ENCODE peak calls at places on chromosomes 7 and 10, in six cellular contexts. One of them, this sample, is unnamed. For H3K36me3 and H3K4me1, the result is how much of the 10 kb centered on the place peaks cover.

GRCh38 chr10:49183596-49184542 is 4.3 kb downstream of the TMEM273 start:
- DNase-seq in thoracic aorta: no peak
- DNase-seq in left ventricle myocardium inferior: no peak
- DNase-seq in PC-9: no peak
- DNase-seq in transverse colon: no peak
- DNase-seq in Peyer's patch: no peak
- DNase-seq in this sample: no peak

GRCh38 chr10:15344876-15345285 is 26.2 kb downstream of the FAM171A1 start:
- DNase-seq in transverse colon: no peak
- DNase-seq in thoracic aorta: no peak
- DNase-seq in left ventricle myocardium inferior: no peak
- DNase-seq in Peyer's patch: no peak
- DNase-seq in PC-9: no peak
- DNase-seq in this sample: no peak

GRCh38 chr10:3081383-3081981 is 14.1 kb downstream of the PFKP start:
- DNase-seq in transverse colon: no peak
- DNase-seq in Peyer's patch: no peak
- DNase-seq in PC-9: no peak
- DNase-seq in thoracic aorta: no peak
- DNase-seq in left ventricle myocardium inferior: no peak
- DNase-seq in this sample: no peak

GRCh38 chr10:75250934-75251333 is 15.2 kb upstream of the COMTD1 start:
- DNase-seq in left ventricle myocardium inferior: no peak
- DNase-seq in thoracic aorta: no peak
- DNase-seq in transverse colon: peak
- DNase-seq in Peyer's patch: peak
- DNase-seq in PC-9: peak
- DNase-seq in this sample: no peak

GRCh38 chr10:58385784-58386112 is 538 bp downstream of the TFAM start:
- DNase-seq in thoracic aorta: no peak
- DNase-seq in left ventricle myocardium inferior: no peak
- DNase-seq in Peyer's patch: peak
- DNase-seq in transverse colon: peak
- DNase-seq in PC-9: no peak
- DNase-seq in this sample: no peak

GRCh38 chr7:15821484-15822122 is 135.1 kb upstream of the MEOX2 start:
- DNase-seq in left ventricle myocardium inferior: no peak
- DNase-seq in thoracic aorta: no peak
- DNase-seq in Peyer's patch: no peak
- DNase-seq in PC-9: no peak
- DNase-seq in transverse colon: no peak
- DNase-seq in this sample: no peak

GRCh38 chr10:21527634-21528451 is 2.4 kb upstream of the SKIDA1 start:
- DNase-seq in transverse colon: no peak
- DNase-seq in thoracic aorta: no peak
- DNase-seq in Peyer's patch: no peak
- DNase-seq in PC-9: no peak
- DNase-seq in left ventricle myocardium inferior: no peak
- DNase-seq in this sample: no peak

GRCh38 chr10:124175701-124176100 is 82.3 kb upstream of the CHST15 start:
- DNase-seq in Peyer's patch: no peak
- DNase-seq in PC-9: no peak
- DNase-seq in transverse colon: no peak
- DNase-seq in left ventricle myocardium inferior: no peak
- DNase-seq in thoracic aorta: no peak
- DNase-seq in this sample: no peak

GRCh38 chr10:29862926-29863614 is 196.3 kb downstream of the JCAD start:
- DNase-seq in PC-9: peak
- DNase-seq in left ventricle myocardium inferior: no peak
- DNase-seq in transverse colon: no peak
- DNase-seq in Peyer's patch: no peak
- DNase-seq in thoracic aorta: no peak
- DNase-seq in this sample: no peak

GRCh38 chr10:34106356-34106885 is 708.7 kb downstream of the PARD3 start:
- DNase-seq in transverse colon: no peak
- DNase-seq in left ventricle myocardium inferior: no peak
- DNase-seq in PC-9: no peak
- DNase-seq in Peyer's patch: no peak
- DNase-seq in thoracic aorta: no peak
- DNase-seq in this sample: no peak

GRCh38 chr10:8416192-8416701 is 361.8 kb downstream of the GATA3 start:
- DNase-seq in transverse colon: no peak
- DNase-seq in PC-9: no peak
- DNase-seq in Peyer's patch: no peak
- DNase-seq in thoracic aorta: no peak
- DNase-seq in left ventricle myocardium inferior: no peak
- DNase-seq in this sample: no peak

GRCh38 chr10:28838908-28839307 is 161.6 kb downstream of the BAMBI start:
- DNase-seq in PC-9: no peak
- DNase-seq in transverse colon: peak
- DNase-seq in Peyer's patch: no peak
- DNase-seq in left ventricle myocardium inferior: no peak
- DNase-seq in thoracic aorta: no peak
- DNase-seq in this sample: no peak

GRCh38 chr7:22584179-22584578 is 84.2 kb upstream of the STEAP1B start:
- DNase-seq in transverse colon: no peak
- DNase-seq in Peyer's patch: no peak
- DNase-seq in thoracic aorta: no peak
- DNase-seq in left ventricle myocardium inferior: no peak
- DNase-seq in PC-9: no peak
- DNase-seq in this sample: no peak

GRCh38 chr10:124708922-124709520 is 35.2 kb downstream of the FAM53B start:
- DNase-seq in transverse colon: no peak
- DNase-seq in Peyer's patch: peak
- DNase-seq in thoracic aorta: no peak
- DNase-seq in left ventricle myocardium inferior: no peak
- DNase-seq in PC-9: no peak
- DNase-seq in this sample: no peak

GRCh38 chr7:93378131-93378530 is 146.0 kb downstream of the VPS50 start:
- DNase-seq in Peyer's patch: no peak
- DNase-seq in left ventricle myocardium inferior: no peak
- DNase-seq in transverse colon: no peak
- DNase-seq in PC-9: no peak
- DNase-seq in thoracic aorta: no peak
- DNase-seq in this sample: no peak

GRCh38 chr10:94358480-94358879 is 4.3 kb downstream of the NOC3L start:
- DNase-seq in left ventricle myocardium inferior: no peak
- DNase-seq in PC-9: peak
- DNase-seq in Peyer's patch: no peak
- DNase-seq in transverse colon: no peak
- DNase-seq in thoracic aorta: no peak
- DNase-seq in this sample: no peak

GRCh38 chr10:94357193-94357592 is 5.5 kb downstream of the NOC3L start:
- DNase-seq in transverse colon: no peak
- DNase-seq in thoracic aorta: no peak
- DNase-seq in PC-9: no peak
- DNase-seq in Peyer's patch: no peak
- DNase-seq in left ventricle myocardium inferior: no peak
- DNase-seq in this sample: no peak

GRCh38 chr10:94351089-94351488 is 11.7 kb downstream of the NOC3L start:
- DNase-seq in transverse colon: no peak
- DNase-seq in Peyer's patch: no peak
- DNase-seq in PC-9: no peak
- DNase-seq in thoracic aorta: no peak
- DNase-seq in left ventricle myocardium inferior: no peak
- DNase-seq in this sample: no peak

GRCh38 chr10:94361161-94361794 is 1.5 kb downstream of the NOC3L start:
- DNase-seq in transverse colon: peak
- DNase-seq in PC-9: no peak
- DNase-seq in Peyer's patch: no peak
- DNase-seq in left ventricle myocardium inferior: no peak
- DNase-seq in thoracic aorta: no peak
- DNase-seq in this sample: peak

GRCh38 chr10:94355841-94356240 is 6.9 kb downstream of the NOC3L start:
- DNase-seq in PC-9: no peak
- DNase-seq in Peyer's patch: no peak
- DNase-seq in transverse colon: no peak
- DNase-seq in thoracic aorta: no peak
- DNase-seq in left ventricle myocardium inferior: no peak
- DNase-seq in this sample: no peak
- H3K36me3 ChIP-seq in PC-9: under half
- H3K36me3 ChIP-seq in Peyer's patch: under half
- H3K36me3 ChIP-seq in transverse colon: under half
- H3K36me3 ChIP-seq in thoracic aorta: under half
- H3K36me3 ChIP-seq in left ventricle myocardium inferior: half or more
- H3K36me3 ChIP-seq in this sample: under half

DNA sequence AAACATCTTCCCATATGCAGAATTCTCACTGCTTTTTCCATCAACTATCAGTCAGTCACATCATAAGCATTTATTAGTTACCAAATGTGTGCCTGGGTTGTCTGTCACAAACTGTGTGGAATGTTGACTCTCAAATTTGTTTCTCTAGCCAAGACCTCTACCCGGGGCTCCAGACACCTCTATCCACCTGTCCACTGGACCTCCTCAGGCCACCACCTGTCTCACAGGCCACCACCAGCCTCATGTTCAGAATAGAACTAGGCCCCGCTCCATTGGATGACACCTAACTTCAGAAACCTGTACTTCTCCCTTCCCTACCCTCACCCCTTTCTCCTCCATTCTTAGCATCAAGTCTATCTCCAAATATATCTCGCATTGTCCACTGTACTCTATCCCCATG is 176.9 kb downstream of the CHN2 start:
- DNase-seq in left ventricle myocardium inferior: no peak
- DNase-seq in thoracic aorta: no peak
- DNase-seq in PC-9: no peak
- DNase-seq in Peyer's patch: no peak
- DNase-seq in transverse colon: no peak
- DNase-seq in this sample: no peak
- H3K27ac ChIP-seq in left ventricle myocardium inferior: no peak
- H3K27ac ChIP-seq in thoracic aorta: no peak
- H3K27ac ChIP-seq in PC-9: peak
- H3K27ac ChIP-seq in Peyer's patch: no peak
- H3K27ac ChIP-seq in transverse colon: no peak
- H3K27ac ChIP-seq in this sample: no peak

GRCh38 chr10:71266147-71266917 is 52.7 kb upstream of the SLC29A3 start:
- DNase-seq in transverse colon: peak
- DNase-seq in PC-9: no peak
- DNase-seq in thoracic aorta: no peak
- DNase-seq in left ventricle myocardium inferior: peak
- DNase-seq in Peyer's patch: peak
- DNase-seq in this sample: peak
- H3K4me1 ChIP-seq in transverse colon: under half
- H3K4me1 ChIP-seq in PC-9: under half
- H3K4me1 ChIP-seq in thoracic aorta: under half
- H3K4me1 ChIP-seq in left ventricle myocardium inferior: half or more
- H3K4me1 ChIP-seq in Peyer's patch: under half
- H3K4me1 ChIP-seq in this sample: half or more

GRCh38 chr7:784971-785370 is 47.3 kb upstream of the SUN1 start:
- DNase-seq in Peyer's patch: no peak
- DNase-seq in thoracic aorta: no peak
- DNase-seq in left ventricle myocardium inferior: no peak
- DNase-seq in PC-9: no peak
- DNase-seq in transverse colon: no peak
- DNase-seq in this sample: no peak

GRCh38 chr7:787332-788240 is 44.7 kb upstream of the SUN1 start:
- DNase-seq in left ventricle myocardium inferior: no peak
- DNase-seq in thoracic aorta: no peak
- DNase-seq in PC-9: no peak
- DNase-seq in transverse colon: no peak
- DNase-seq in Peyer's patch: no peak
- DNase-seq in this sample: no peak

GRCh38 chr7:783556-784490 is 48.5 kb upstream of the SUN1 start:
- DNase-seq in PC-9: no peak
- DNase-seq in thoracic aorta: no peak
- DNase-seq in Peyer's patch: no peak
- DNase-seq in transverse colon: no peak
- DNase-seq in left ventricle myocardium inferior: no peak
- DNase-seq in this sample: no peak

GRCh38 chr7:785416-785815 is 46.9 kb upstream of the SUN1 start:
- DNase-seq in transverse colon: no peak
- DNase-seq in thoracic aorta: no peak
- DNase-seq in Peyer's patch: no peak
- DNase-seq in left ventricle myocardium inferior: no peak
- DNase-seq in PC-9: no peak
- DNase-seq in this sample: no peak

DNA sequence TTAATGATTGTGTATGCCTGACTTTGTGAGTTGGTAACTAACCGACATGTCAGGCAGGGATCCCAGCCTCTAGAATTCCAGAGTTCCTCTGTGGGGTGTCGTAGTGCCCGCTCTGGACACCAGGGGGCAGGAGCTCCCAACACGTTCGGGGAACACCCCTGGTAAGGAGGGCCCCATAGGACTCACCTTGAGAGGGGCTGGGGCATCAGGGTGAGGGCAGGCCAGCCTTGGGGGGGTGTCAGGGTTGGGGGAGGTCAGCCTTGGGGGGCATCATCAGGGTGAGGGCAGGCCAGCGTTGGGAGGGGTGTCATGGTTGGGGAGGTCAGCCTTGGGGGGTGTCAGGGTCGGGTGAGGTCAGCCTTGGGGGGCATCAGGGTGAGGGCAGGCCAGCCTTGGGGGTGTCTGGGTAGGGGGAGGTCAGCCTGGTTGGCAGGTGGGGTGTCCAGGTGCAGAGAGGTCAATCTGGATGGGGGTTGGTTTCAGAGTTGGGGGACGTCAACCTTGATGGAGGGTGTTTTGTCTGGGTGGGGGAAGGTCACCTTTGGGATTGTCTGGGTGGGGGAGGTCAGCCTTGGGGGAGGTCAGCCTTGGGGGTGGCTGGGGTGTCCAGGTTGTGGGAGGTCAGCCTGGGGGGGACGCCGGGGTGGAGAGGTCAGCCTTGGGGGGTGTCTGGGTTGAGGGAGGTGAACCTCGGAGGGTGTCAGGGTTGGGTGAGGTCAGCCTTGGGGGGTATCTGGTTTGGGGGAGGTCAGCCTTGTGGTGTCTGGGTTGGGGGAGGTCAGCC is 45.6 kb upstream of the SUN1 start:
- DNase-seq in PC-9: peak
- DNase-seq in Peyer's patch: peak
- DNase-seq in transverse colon: peak
- DNase-seq in thoracic aorta: no peak
- DNase-seq in left ventricle myocardium inferior: peak
- DNase-seq in this sample: peak
- H3K36me3 ChIP-seq in PC-9: under half
- H3K36me3 ChIP-seq in Peyer's patch: under half
- H3K36me3 ChIP-seq in transverse colon: under half
- H3K36me3 ChIP-seq in thoracic aorta: under half
- H3K36me3 ChIP-seq in left ventricle myocardium inferior: under half
- H3K36me3 ChIP-seq in this sample: under half

GRCh38 chr7:117323585-117323876 is 673 bp upstream of the WNT2 start:
- DNase-seq in left ventricle myocardium inferior: no peak
- DNase-seq in transverse colon: no peak
- DNase-seq in PC-9: no peak
- DNase-seq in Peyer's patch: no peak
- DNase-seq in thoracic aorta: no peak
- DNase-seq in this sample: no peak
- H3K27ac ChIP-seq in left ventricle myocardium inferior: no peak
- H3K27ac ChIP-seq in transverse colon: no peak
- H3K27ac ChIP-seq in PC-9: no peak
- H3K27ac ChIP-seq in Peyer's patch: no peak
- H3K27ac ChIP-seq in thoracic aorta: no peak
- H3K27ac ChIP-seq in this sample: no peak

This sample was measured in heart right ventricle.